ENCODE peak calls at places on chromosomes 16 and 17, in nine cellular contexts. M, N, Z, X, D, Y, U, J and E are unnamed samples.

GRCh38 chr17:57484081-57484666 is 227.9 kb downstream of the MSI2 start:
- DNase-seq in D (no peak), M (no peak), X (no peak), Y (no peak), J (no peak), N (no peak), Z (no peak), U (no peak), E (peak)

GRCh38 chr16:89317101-89317671 is 99.7 kb downstream of the ZNF778 start:
- DNase-seq in U (no peak), Z (no peak), D (no peak), Y (no peak), X (no peak), J (no peak), N (no peak), M (no peak), E (no peak)

GRCh38 chr16:23423496-23424049 is 29.4 kb downstream of the COG7 start:
- DNase-seq in U (peak), N (peak), D (no peak), M (peak), Y (no peak), J (peak), X (peak), Z (peak), E (peak)

GRCh38 chr16:49605536-49606241 is 232.1 kb downstream of the C16orf78 start:
- DNase-seq in Z (no peak), Y (no peak), J (no peak), M (no peak), X (no peak), D (no peak), U (no peak), N (no peak), E (no peak)

GRCh38 chr17:8359769-8360168 is 16.7 kb downstream of the KRABD2 start:
- DNase-seq in J (no peak), X (no peak), Z (peak), Y (no peak), M (no peak), D (no peak), N (peak), U (peak), E (peak)

GRCh38 chr17:9644910-9645751 is at the start of gene USP43:
- DNase-seq in J (peak), Z (peak), X (no peak), D (peak), N (peak), Y (no peak), M (peak), U (peak), E (peak)

GRCh38 chr17:42365136-42365535 is 23.1 kb downstream of the STAT3 start:
- DNase-seq in M (peak), J (no peak), Y (no peak), D (no peak), X (no peak), Z (no peak), N (peak), U (peak), E (peak)

GRCh38 chr16:67036323-67036741 is 7.4 kb downstream of the CBFB start:
- DNase-seq in X (no peak), N (no peak), J (no peak), D (no peak), Z (no peak), Y (no peak), U (no peak), M (no peak), E (no peak)

GRCh38 chr17:55285340-55286301 is 20.9 kb downstream of the HLF start:
- DNase-seq in U (no peak), J (no peak), M (peak), Y (no peak), X (no peak), N (no peak), Z (no peak), D (no peak), E (peak)

GRCh38 chr16:55328611-55329569 is 4.9 kb downstream of the IRX6 start:
- DNase-seq in N (no peak), Y (no peak), Z (no peak), U (no peak), X (no peak), D (no peak), J (no peak), M (no peak), E (no peak)
- H2AFZ ChIP-seq in N (no peak), Y (no peak), Z (no peak), U (no peak), X (no peak), D (no peak), J (no peak), M (no peak), E (no peak)

DNA sequence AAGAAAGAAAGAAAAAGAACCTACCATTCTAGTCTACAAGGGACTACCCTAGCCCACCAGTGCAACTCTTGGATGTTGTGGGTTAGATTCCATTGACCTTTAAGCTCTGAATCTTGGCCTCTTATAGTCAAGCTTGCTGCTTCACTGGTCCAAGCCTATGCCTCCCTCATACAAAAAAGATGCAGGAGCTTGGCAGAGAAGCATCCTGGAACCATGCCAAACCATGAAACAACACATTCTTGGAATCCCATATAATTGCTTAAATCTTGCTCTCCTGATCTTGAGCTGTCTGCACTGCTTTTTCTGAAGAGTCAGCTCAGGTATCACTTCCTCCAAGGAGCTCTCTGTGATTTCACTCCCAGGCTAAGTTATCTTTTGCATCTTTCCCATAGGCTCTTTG is 117.9 kb upstream of the GPR139 start:
- DNase-seq in N (no peak), D (no peak), J (no peak), X (no peak), Y (no peak), M (no peak), Z (no peak), U (no peak), E (no peak)
- H2AFZ ChIP-seq in N (no peak), D (no peak), J (no peak), X (no peak), Y (no peak), M (no peak), Z (no peak), U (no peak), E (no peak)

DNA sequence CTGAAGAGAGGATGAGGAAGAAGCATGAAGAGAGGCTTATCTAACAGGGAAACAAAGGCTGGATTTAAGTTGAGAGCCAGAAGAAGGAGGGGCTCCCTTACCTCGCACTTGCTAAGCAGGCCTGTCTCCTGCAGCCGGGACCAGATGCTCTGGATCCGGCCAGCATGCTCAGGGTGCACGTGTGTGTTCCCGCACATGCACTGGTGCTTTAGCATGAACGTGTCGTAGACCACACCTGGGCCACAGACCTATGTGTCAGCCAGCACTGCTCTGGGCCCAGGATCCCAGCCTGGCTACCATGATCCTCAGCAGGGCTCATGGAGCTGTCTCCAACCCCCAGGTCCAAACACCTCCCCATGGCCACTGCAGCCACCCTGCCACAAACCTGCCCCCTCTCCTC is 14.4 kb downstream of the G6PC3 start:
- DNase-seq in U (no peak), X (no peak), Y (no peak), M (no peak), J (no peak), N (no peak), D (no peak), Z (no peak), E (no peak)
- H2AFZ ChIP-seq in U (no peak), X (no peak), Y (no peak), M (no peak), J (no peak), N (no peak), D (no peak), Z (no peak), E (no peak)

GRCh38 chr17:5608696-5609095 is 24.4 kb upstream of the NLRP1 start:
- DNase-seq in U (no peak), D (no peak), Z (no peak), X (no peak), M (no peak), J (no peak), Y (no peak), N (no peak), E (no peak)

GRCh38 chr17:5607946-5608345 is 23.6 kb upstream of the NLRP1 start:
- DNase-seq in D (no peak), J (no peak), N (no peak), X (no peak), Z (no peak), Y (no peak), U (no peak), M (no peak), E (no peak)

GRCh38 chr17:5605452-5605851 is 21.1 kb upstream of the NLRP1 start:
- DNase-seq in U (no peak), M (no peak), N (no peak), D (no peak), X (no peak), J (no peak), Y (no peak), Z (no peak), E (no peak)

GRCh38 chr17:5615476-5615875 is 31.2 kb upstream of the NLRP1 start:
- DNase-seq in X (no peak), D (no peak), Y (no peak), N (no peak), Z (no peak), M (no peak), U (no peak), J (no peak), E (no peak)

GRCh38 chr17:5610956-5611355 is 26.6 kb upstream of the NLRP1 start:
- DNase-seq in J (no peak), U (no peak), N (no peak), D (no peak), Y (no peak), X (no peak), Z (no peak), M (no peak), E (no peak)
- H2AFZ ChIP-seq in J (no peak), U (no peak), N (no peak), D (no peak), Y (no peak), X (no peak), Z (no peak), M (no peak), E (no peak)

DNA sequence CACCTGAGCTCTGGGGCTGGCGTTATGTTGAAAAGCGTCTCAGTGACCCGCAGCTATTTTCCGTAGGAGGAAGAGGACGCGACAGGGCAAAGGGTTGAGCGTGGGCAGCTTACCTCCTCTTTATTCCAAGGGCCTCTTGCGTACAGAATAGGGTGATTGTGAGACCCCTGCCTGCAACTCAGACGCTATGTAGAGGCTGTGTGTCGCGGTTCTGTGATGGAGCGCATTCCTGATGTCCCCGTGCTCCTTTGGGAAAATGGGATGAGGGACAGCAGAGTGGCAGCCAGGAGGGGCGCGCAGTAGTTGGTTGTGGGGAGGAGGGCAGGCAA is 533 bp upstream of the CDH8 start:
- DNase-seq in U (no peak), J (no peak), Y (no peak), D (no peak), N (no peak), M (no peak), Z (no peak), X (no peak), E (no peak)
- H2AFZ ChIP-seq in U (no peak), J (no peak), Y (no peak), D (no peak), N (no peak), M (no peak), Z (no peak), X (no peak), E (no peak)